ENCODE peak calls at places on chromosomes 1 and 21, in nine cellular contexts. One of them, this sample, is unnamed.

GRCh38 chr1:7207875-7208646 is 422.8 kb downstream of the CAMTA1 start:
- DNase-seq in OCI-LY7: peak
- DNase-seq in GM23338: peak
- DNase-seq in hepatocyte: peak
- DNase-seq in GM23248: peak
- DNase-seq in SK-N-SH: peak
- DNase-seq in HCT116: peak
- DNase-seq in PC-3: peak
- DNase-seq in MM.1S: peak
- DNase-seq in this sample: peak

GRCh38 chr1:22975694-22976093 is 3.0 kb upstream of the LACTBL1 start:
- DNase-seq in hepatocyte: no peak
- DNase-seq in GM23338: no peak
- DNase-seq in SK-N-SH: no peak
- DNase-seq in GM23248: peak
- DNase-seq in HCT116: no peak
- DNase-seq in MM.1S: no peak
- DNase-seq in OCI-LY7: no peak
- DNase-seq in PC-3: peak
- DNase-seq in this sample: no peak

GRCh38 chr1:228721407-228721806 is 13.9 kb upstream of the RHOU start:
- DNase-seq in hepatocyte: peak
- DNase-seq in MM.1S: no peak
- DNase-seq in HCT116: no peak
- DNase-seq in GM23338: no peak
- DNase-seq in OCI-LY7: no peak
- DNase-seq in PC-3: peak
- DNase-seq in SK-N-SH: no peak
- DNase-seq in GM23248: no peak
- DNase-seq in this sample: no peak

GRCh38 chr1:175824079-175824478 is 80.7 kb upstream of the TNR start:
- DNase-seq in SK-N-SH: no peak
- DNase-seq in HCT116: no peak
- DNase-seq in MM.1S: no peak
- DNase-seq in GM23338: peak
- DNase-seq in PC-3: peak
- DNase-seq in OCI-LY7: peak
- DNase-seq in hepatocyte: no peak
- DNase-seq in GM23248: no peak
- DNase-seq in this sample: peak

GRCh38 chr1:242524571-242525359 is at the start of gene PLD5:
- DNase-seq in PC-3: no peak
- DNase-seq in hepatocyte: peak
- DNase-seq in MM.1S: peak
- DNase-seq in HCT116: no peak
- DNase-seq in GM23248: peak
- DNase-seq in GM23338: peak
- DNase-seq in SK-N-SH: no peak
- DNase-seq in OCI-LY7: no peak
- DNase-seq in this sample: peak

GRCh38 chr1:25148673-25149300 is 83.5 kb downstream of the SYF2 start:
- DNase-seq in HCT116: no peak
- DNase-seq in hepatocyte: no peak
- DNase-seq in PC-3: peak
- DNase-seq in GM23248: no peak
- DNase-seq in MM.1S: peak
- DNase-seq in GM23338: peak
- DNase-seq in SK-N-SH: no peak
- DNase-seq in OCI-LY7: peak
- DNase-seq in this sample: peak

GRCh38 chr1:156176610-156177210 is 17.2 kb upstream of the SLC25A44 start:
- DNase-seq in GM23248: no peak
- DNase-seq in HCT116: no peak
- DNase-seq in hepatocyte: no peak
- DNase-seq in MM.1S: no peak
- DNase-seq in GM23338: no peak
- DNase-seq in OCI-LY7: no peak
- DNase-seq in PC-3: no peak
- DNase-seq in SK-N-SH: no peak
- DNase-seq in this sample: no peak

GRCh38 chr21:44900559-44901251 is 20.0 kb downstream of the ITGB2 start:
- DNase-seq in HCT116: no peak
- DNase-seq in OCI-LY7: no peak
- DNase-seq in hepatocyte: no peak
- DNase-seq in GM23338: no peak
- DNase-seq in MM.1S: no peak
- DNase-seq in PC-3: no peak
- DNase-seq in GM23248: no peak
- DNase-seq in SK-N-SH: no peak
- DNase-seq in this sample: no peak

GRCh38 chr1:214552174-214552608 is 789 bp upstream of the PTPN14 start:
- DNase-seq in PC-3: peak
- DNase-seq in HCT116: peak
- DNase-seq in SK-N-SH: peak
- DNase-seq in GM23248: peak
- DNase-seq in hepatocyte: peak
- DNase-seq in GM23338: peak
- DNase-seq in MM.1S: no peak
- DNase-seq in OCI-LY7: no peak
- DNase-seq in this sample: peak

GRCh38 chr1:161915051-161915503 is 108.6 kb downstream of the OLFML2B start:
- DNase-seq in OCI-LY7: no peak
- DNase-seq in SK-N-SH: no peak
- DNase-seq in hepatocyte: no peak
- DNase-seq in HCT116: no peak
- DNase-seq in MM.1S: no peak
- DNase-seq in GM23248: peak
- DNase-seq in PC-3: no peak
- DNase-seq in GM23338: no peak
- DNase-seq in this sample: no peak

GRCh38 chr21:41977034-41977950 is 23.5 kb upstream of the C2CD2 start:
- DNase-seq in hepatocyte: no peak
- DNase-seq in OCI-LY7: no peak
- DNase-seq in MM.1S: no peak
- DNase-seq in HCT116: no peak
- DNase-seq in PC-3: no peak
- DNase-seq in GM23338: no peak
- DNase-seq in GM23248: no peak
- DNase-seq in SK-N-SH: no peak
- DNase-seq in this sample: no peak

GRCh38 chr21:16320110-16320509 is 590.3 kb downstream of the USP25 start:
- DNase-seq in hepatocyte: no peak
- DNase-seq in MM.1S: no peak
- DNase-seq in HCT116: no peak
- DNase-seq in GM23338: no peak
- DNase-seq in OCI-LY7: no peak
- DNase-seq in SK-N-SH: no peak
- DNase-seq in PC-3: no peak
- DNase-seq in GM23248: no peak
- DNase-seq in this sample: no peak

GRCh38 chr21:16322423-16322822 is 592.6 kb downstream of the USP25 start:
- DNase-seq in OCI-LY7: no peak
- DNase-seq in HCT116: no peak
- DNase-seq in hepatocyte: no peak
- DNase-seq in MM.1S: no peak
- DNase-seq in PC-3: no peak
- DNase-seq in GM23248: peak
- DNase-seq in GM23338: no peak
- DNase-seq in SK-N-SH: no peak
- DNase-seq in this sample: no peak

GRCh38 chr21:16323586-16323985 is 593.8 kb downstream of the USP25 start:
- DNase-seq in hepatocyte: no peak
- DNase-seq in HCT116: no peak
- DNase-seq in SK-N-SH: no peak
- DNase-seq in PC-3: no peak
- DNase-seq in MM.1S: no peak
- DNase-seq in GM23248: peak
- DNase-seq in OCI-LY7: no peak
- DNase-seq in GM23338: no peak
- DNase-seq in this sample: no peak

GRCh38 chr21:16318651-16319300 is 589.0 kb downstream of the USP25 start:
- DNase-seq in SK-N-SH: no peak
- DNase-seq in PC-3: no peak
- DNase-seq in OCI-LY7: no peak
- DNase-seq in hepatocyte: no peak
- DNase-seq in MM.1S: no peak
- DNase-seq in HCT116: no peak
- DNase-seq in GM23338: no peak
- DNase-seq in GM23248: no peak
- DNase-seq in this sample: no peak

GRCh38 chr21:16324630-16325029 is 594.8 kb downstream of the USP25 start:
- DNase-seq in MM.1S: peak
- DNase-seq in SK-N-SH: no peak
- DNase-seq in PC-3: no peak
- DNase-seq in hepatocyte: no peak
- DNase-seq in GM23248: no peak
- DNase-seq in HCT116: no peak
- DNase-seq in OCI-LY7: no peak
- DNase-seq in GM23338: no peak
- DNase-seq in this sample: no peak
- TF ChIP-seq EZH2phosphoT487 in MM.1S: no peak
- TF ChIP-seq EZH2phosphoT487 in SK-N-SH: no peak
- TF ChIP-seq EZH2phosphoT487 in PC-3: no peak
- TF ChIP-seq EZH2phosphoT487 in hepatocyte: no peak
- TF ChIP-seq EZH2phosphoT487 in GM23248: no peak
- TF ChIP-seq EZH2phosphoT487 in HCT116: no peak
- TF ChIP-seq EZH2phosphoT487 in OCI-LY7: no peak
- TF ChIP-seq EZH2phosphoT487 in GM23338: no peak
- TF ChIP-seq EZH2phosphoT487 in this sample: no peak

DNA sequence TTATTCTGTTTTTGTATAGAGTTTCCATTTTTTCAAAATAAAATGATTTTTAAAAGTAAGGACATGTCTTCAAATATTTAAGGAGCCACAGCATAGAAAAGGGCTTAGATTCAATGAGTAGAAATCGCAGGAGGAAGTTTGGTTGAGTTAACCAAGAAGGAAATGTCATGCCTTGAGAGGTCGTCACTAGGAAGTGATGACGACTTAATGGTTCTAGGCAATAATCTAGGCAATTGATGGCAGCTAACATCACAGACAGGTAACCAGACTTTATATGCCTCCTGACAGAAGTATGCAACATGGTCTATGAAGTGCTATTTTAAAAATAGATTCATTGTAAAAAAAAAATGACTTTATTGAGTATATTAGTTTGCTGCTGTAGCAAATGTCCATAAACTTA is 32.1 kb upstream of the TP53BP2 start:
- DNase-seq in GM23338: no peak
- DNase-seq in PC-3: no peak
- DNase-seq in OCI-LY7: no peak
- DNase-seq in SK-N-SH: no peak
- DNase-seq in HCT116: no peak
- DNase-seq in hepatocyte: no peak
- DNase-seq in GM23248: no peak
- DNase-seq in MM.1S: no peak
- DNase-seq in this sample: no peak
- TF ChIP-seq EZH2phosphoT487 in GM23338: no peak
- TF ChIP-seq EZH2phosphoT487 in PC-3: no peak
- TF ChIP-seq EZH2phosphoT487 in OCI-LY7: no peak
- TF ChIP-seq EZH2phosphoT487 in SK-N-SH: no peak
- TF ChIP-seq EZH2phosphoT487 in HCT116: no peak
- TF ChIP-seq EZH2phosphoT487 in hepatocyte: no peak
- TF ChIP-seq EZH2phosphoT487 in GM23248: no peak
- TF ChIP-seq EZH2phosphoT487 in MM.1S: no peak
- TF ChIP-seq EZH2phosphoT487 in this sample: no peak

DNA sequence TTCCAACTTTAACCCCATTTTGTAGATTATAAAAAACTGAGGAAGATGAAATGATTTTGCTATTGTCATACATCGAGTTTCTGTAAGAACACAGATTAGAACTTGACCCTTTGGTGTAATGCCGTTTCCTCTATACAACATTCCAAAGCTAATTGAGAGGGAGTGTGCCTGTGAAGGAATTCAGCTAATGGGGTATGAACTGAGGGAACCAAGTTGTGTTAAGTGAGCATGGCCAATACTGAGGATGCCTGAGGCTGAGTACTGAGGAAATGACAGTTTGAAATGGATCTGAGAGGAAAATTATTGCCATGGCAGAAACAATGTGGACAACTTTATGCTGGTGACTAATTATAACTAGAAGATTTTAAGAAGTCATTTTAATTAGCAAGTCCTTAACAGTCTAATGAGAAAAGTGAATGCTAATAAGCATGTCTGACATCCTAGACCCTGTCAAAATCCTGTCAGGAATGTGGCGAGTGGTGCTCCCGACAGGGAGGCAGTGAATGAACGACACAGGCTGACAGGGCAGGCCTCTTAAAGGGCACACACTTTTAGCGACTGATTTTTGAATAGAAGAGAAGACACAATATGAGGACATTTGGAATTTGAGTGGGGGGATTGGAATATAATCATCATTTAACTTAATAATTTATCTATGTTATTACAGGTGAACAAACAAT is 262.5 kb downstream of the HLX start:
- DNase-seq in GM23338: peak
- DNase-seq in SK-N-SH: no peak
- DNase-seq in MM.1S: no peak
- DNase-seq in hepatocyte: no peak
- DNase-seq in HCT116: no peak
- DNase-seq in GM23248: no peak
- DNase-seq in PC-3: no peak
- DNase-seq in OCI-LY7: no peak
- DNase-seq in this sample: peak
- TF ChIP-seq EZH2phosphoT487 in GM23338: no peak
- TF ChIP-seq EZH2phosphoT487 in SK-N-SH: no peak
- TF ChIP-seq EZH2phosphoT487 in MM.1S: no peak
- TF ChIP-seq EZH2phosphoT487 in hepatocyte: no peak
- TF ChIP-seq EZH2phosphoT487 in HCT116: no peak
- TF ChIP-seq EZH2phosphoT487 in GM23248: no peak
- TF ChIP-seq EZH2phosphoT487 in PC-3: no peak
- TF ChIP-seq EZH2phosphoT487 in OCI-LY7: no peak
- TF ChIP-seq EZH2phosphoT487 in this sample: no peak

GRCh38 chr1:95072117-95072516 is 634 bp downstream of the ALG14 start:
- DNase-seq in OCI-LY7: peak
- DNase-seq in GM23248: no peak
- DNase-seq in PC-3: no peak
- DNase-seq in MM.1S: no peak
- DNase-seq in hepatocyte: no peak
- DNase-seq in GM23338: no peak
- DNase-seq in SK-N-SH: no peak
- DNase-seq in HCT116: no peak
- DNase-seq in this sample: no peak

GRCh38 chr1:95072532-95073419 is at the start of gene ALG14:
- DNase-seq in GM23338: peak
- DNase-seq in SK-N-SH: peak
- DNase-seq in hepatocyte: peak
- DNase-seq in OCI-LY7: peak
- DNase-seq in PC-3: peak
- DNase-seq in HCT116: peak
- DNase-seq in GM23248: peak
- DNase-seq in MM.1S: peak
- DNase-seq in this sample: peak

GRCh38 chr1:95080446-95080845 is 7.7 kb upstream of the ALG14 start:
- DNase-seq in GM23338: no peak
- DNase-seq in SK-N-SH: no peak
- DNase-seq in HCT116: no peak
- DNase-seq in hepatocyte: no peak
- DNase-seq in MM.1S: no peak
- DNase-seq in PC-3: no peak
- DNase-seq in OCI-LY7: no peak
- DNase-seq in GM23248: no peak
- DNase-seq in this sample: no peak

GRCh38 chr1:95073446-95073845 is 695 bp upstream of the ALG14 start:
- DNase-seq in hepatocyte: no peak
- DNase-seq in GM23338: no peak
- DNase-seq in GM23248: peak
- DNase-seq in PC-3: no peak
- DNase-seq in HCT116: no peak
- DNase-seq in MM.1S: no peak
- DNase-seq in OCI-LY7: no peak
- DNase-seq in SK-N-SH: peak
- DNase-seq in this sample: no peak

GRCh38 chr1:95076034-95076433 is 3.3 kb upstream of the ALG14 start:
- DNase-seq in PC-3: no peak
- DNase-seq in OCI-LY7: no peak
- DNase-seq in GM23338: no peak
- DNase-seq in MM.1S: no peak
- DNase-seq in GM23248: no peak
- DNase-seq in SK-N-SH: no peak
- DNase-seq in hepatocyte: no peak
- DNase-seq in HCT116: no peak
- DNase-seq in this sample: no peak
- TF ChIP-seq EZH2phosphoT487 in PC-3: no peak
- TF ChIP-seq EZH2phosphoT487 in OCI-LY7: no peak
- TF ChIP-seq EZH2phosphoT487 in GM23338: no peak
- TF ChIP-seq EZH2phosphoT487 in MM.1S: no peak
- TF ChIP-seq EZH2phosphoT487 in GM23248: no peak
- TF ChIP-seq EZH2phosphoT487 in SK-N-SH: no peak
- TF ChIP-seq EZH2phosphoT487 in hepatocyte: no peak
- TF ChIP-seq EZH2phosphoT487 in HCT116: no peak
- TF ChIP-seq EZH2phosphoT487 in this sample: no peak

This sample was measured in neural progenitor cell.